ENCODE peak calls at places on chromosomes 6 and 20, in seven cellular contexts. L, M, J, F, Z, K and S are unnamed samples.

GRCh38 chr6:17173071-17173470 is 71.2 kb downstream of the STMND1 start:
- DNase-seq in J (no peak), F (no peak), Z (peak; percentile 41), K (no peak), L (no peak), M (peak; percentile 42), S (no peak)

GRCh38 chr6:47621838-47622449 is 76.4 kb upstream of the ADGRF4 start:
- DNase-seq in Z (no peak), M (no peak), L (no peak), K (no peak), J (no peak), F (no peak), S (no peak)

GRCh38 chr20:10511507-10512231 is 76.6 kb downstream of the SLX4IP start:
- DNase-seq in K (peak; percentile 95), F (peak; percentile 99), M (peak; percentile 99), J (no peak), Z (peak; percentile 81), L (peak; percentile 81), S (no peak)

GRCh38 chr6:65638047-65638831 is 68.8 kb downstream of the EYS start:
- DNase-seq in K (peak; percentile 77), Z (peak; percentile 27), L (peak; percentile 71), F (no peak), M (no peak), J (peak; percentile 18), S (peak; percentile 70)

GRCh38 chr6:126267621-126268020 is 72.3 kb upstream of the CENPW start:
- DNase-seq in F (no peak), L (no peak), M (no peak), Z (no peak), K (no peak), J (no peak), S (no peak)

GRCh38 chr6:31826793-31827285 is 699 bp upstream of the HSPA1B start:
- DNase-seq in Z (no peak), F (no peak), K (no peak), L (peak; percentile 76), M (no peak), J (no peak), S (no peak)

GRCh38 chr6:134420638-134421181 is 102.8 kb upstream of the SGK1 start:
- DNase-seq in J (no peak), F (peak; percentile 89), K (peak; percentile 66), L (no peak), Z (peak; percentile 83), M (peak; percentile 90), S (no peak)

GRCh38 chr6:5937516-5937915 is 69.2 kb downstream of the NRN1 start:
- DNase-seq in J (no peak), M (no peak), Z (no peak), L (no peak), K (no peak), F (no peak), S (no peak)

GRCh38 chr6:79257381-79258205 is 23.1 kb upstream of the HMGN3 start:
- DNase-seq in L (no peak), F (peak; percentile 33), K (no peak), J (no peak), M (peak; percentile 66), Z (peak; percentile 65), S (no peak)

GRCh38 chr6:119076173-119076965 is 2.1 kb downstream of the FAM184A start:
- DNase-seq in K (no peak), L (no peak), M (no peak), Z (no peak), F (no peak), J (no peak), S (no peak)

GRCh38 chr6:41040101-41040910 is 1.3 kb upstream of the UNC5CL start:
- DNase-seq in L (no peak), F (peak; percentile 27), Z (peak; percentile 35), K (peak; percentile 49), M (no peak), J (no peak), S (no peak)

GRCh38 chr20:50588034-50588736 is 78.0 kb downstream of the PTPN1 start:
- DNase-seq in L (peak; percentile 83), F (peak; percentile 68), J (peak; percentile 40), K (peak; percentile 77), M (peak; percentile 58), Z (peak; percentile 72), S (no peak)

GRCh38 chr6:131210469-131210868 is 75.2 kb downstream of the AKAP7 start:
- DNase-seq in K (no peak), J (no peak), F (no peak), Z (no peak), L (no peak), M (no peak), S (no peak)

GRCh38 chr20:1015181-1015580 is 13.1 kb upstream of the RSPO4 start:
- DNase-seq in Z (no peak), K (no peak), J (no peak), F (no peak), L (no peak), M (no peak), S (no peak)

GRCh38 chr20:1014471-1014870 is 12.4 kb upstream of the RSPO4 start:
- DNase-seq in F (no peak), K (no peak), M (no peak), Z (no peak), J (no peak), L (no peak), S (no peak)

GRCh38 chr20:1012359-1013168 is 10.5 kb upstream of the RSPO4 start:
- DNase-seq in J (no peak), Z (no peak), L (no peak), F (no peak), M (no peak), K (peak; percentile 11), S (no peak)

GRCh38 chr20:1010659-1011058 is 8.5 kb upstream of the RSPO4 start:
- DNase-seq in M (no peak), J (no peak), F (no peak), L (no peak), K (no peak), Z (no peak), S (no peak)

GRCh38 chr20:1013566-1014340 is 11.6 kb upstream of the RSPO4 start:
- DNase-seq in Z (no peak), F (no peak), L (no peak), M (no peak), J (no peak), K (no peak), S (no peak)
- H3K18ac ChIP-seq in Z (no peak overlapping the region), F (no peak overlapping the region), L (no peak overlapping the region), M (no peak overlapping the region), J (peak overlapping the region; percentile 27), K (no peak overlapping the region), S (no peak overlapping the region)

GRCh38 chr6:54115966-54116365 is 4.7 kb downstream of the MLIP start:
- DNase-seq in F (no peak), L (no peak), K (no peak), Z (no peak), M (no peak), J (no peak), S (no peak)
- H3K18ac ChIP-seq in F (no peak overlapping the region), L (no peak overlapping the region), K (no peak overlapping the region), Z (no peak overlapping the region), M (no peak overlapping the region), J (no peak overlapping the region), S (no peak overlapping the region)

GRCh38 chr6:49912193-49912592 is 45.9 kb upstream of the CRISP1 start:
- DNase-seq in Z (no peak), L (no peak), M (no peak), K (no peak), J (no peak), F (no peak), S (no peak)
- H3K18ac ChIP-seq in Z (no peak overlapping the region), L (no peak overlapping the region), M (no peak overlapping the region), K (no peak overlapping the region), J (no peak overlapping the region), F (no peak overlapping the region), S (peak overlapping the region; percentile 42)

GRCh38 chr6:24440897-24441598 is 38.3 kb downstream of the MRS2 start:
- DNase-seq in K (no peak), J (no peak), Z (peak; percentile 68), L (no peak), M (no peak), F (no peak), S (no peak)
- H3K18ac ChIP-seq in K (no peak overlapping the region), J (no peak overlapping the region), Z (no peak overlapping the region), L (no peak overlapping the region), M (no peak overlapping the region), F (no peak overlapping the region), S (no peak overlapping the region)

DNA sequence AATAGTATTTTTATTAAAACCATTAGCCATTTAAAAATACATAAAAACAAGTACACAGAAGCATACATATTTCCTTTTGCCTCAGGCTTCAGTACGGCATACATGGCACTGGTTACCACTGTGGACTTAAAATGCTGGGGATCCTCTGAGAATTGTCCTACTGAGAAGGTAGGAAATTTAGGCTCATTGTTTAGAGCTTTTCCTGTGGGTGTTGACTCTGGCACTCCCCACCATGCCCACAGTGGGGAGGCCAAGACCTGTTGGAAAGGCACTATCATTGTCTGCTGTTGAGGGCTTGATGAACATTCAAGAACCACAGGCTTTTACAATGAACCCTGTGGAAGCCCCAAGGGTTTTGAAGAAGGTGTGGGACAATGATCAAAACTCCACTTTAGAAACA is 473.4 kb downstream of the BTBD3 start:
- DNase-seq in F (no peak), Z (no peak), K (peak; percentile 55), M (no peak), L (no peak), J (no peak), S (no peak)
- H3K18ac ChIP-seq in F (no peak overlapping the region), Z (no peak overlapping the region), K (no peak overlapping the region), M (no peak overlapping the region), L (no peak overlapping the region), J (no peak overlapping the region), S (no peak overlapping the region)